ENCODE peak calls at places on chromosomes 13 and 19, in seven cellular contexts. B is IMR-90, K is mesendoderm, R is neuronal stem cell, X is H9, F is H1, I is trophoblast cell. Z is an unnamed sample.

GRCh38 chr13:60720590-60720989 is 323.6 kb downstream of the TDRD3 start:
- DNase-seq in B (no peak), K (no peak), R (no peak), X (no peak), F (no peak), I (no peak), Z (no peak)

GRCh38 chr19:4684312-4685095 is 14.4 kb upstream of the MYDGF start:
- DNase-seq in B (no peak), K (no peak), R (no peak), X (no peak), F (no peak), I (no peak), Z (no peak)

GRCh38 chr13:40581277-40581579 is 85.2 kb downstream of the FOXO1 start:
- DNase-seq in B (no peak), K (no peak), R (no peak), X (no peak), F (no peak), I (no peak), Z (no peak)

GRCh38 chr13:25778302-25778701 is 273.5 kb downstream of the SHISA2 start:
- DNase-seq in B (no peak), K (no peak), R (no peak), X (no peak), F (no peak), I (no peak), Z (no peak)

GRCh38 chr13:49457221-49457620 is 13.1 kb downstream of the SETDB2 start:
- DNase-seq in B (peak), K (no peak), R (no peak), X (no peak), F (no peak), I (no peak), Z (peak)

GRCh38 chr13:108700421-108701170 is 71.2 kb downstream of the MYO16 start:
- DNase-seq in B (peak), K (no peak), R (no peak), X (no peak), F (no peak), I (no peak), Z (peak)

GRCh38 chr19:49468746-49469447 is 5.1 kb upstream of the FLT3LG start:
- DNase-seq in B (no peak), K (peak), R (no peak), X (peak), F (no peak), I (peak), Z (peak)

GRCh38 chr19:48900477-48901452 is 653 bp downstream of the NUCB1 start:
- DNase-seq in B (peak), K (peak), R (no peak), X (no peak), F (no peak), I (no peak), Z (peak)

GRCh38 chr13:73190477-73190876 is 131.7 kb downstream of the KLF5 start:
- DNase-seq in B (no peak), K (no peak), R (no peak), X (no peak), F (no peak), I (no peak), Z (no peak)

GRCh38 chr13:44436589-44437337 is 63.1 kb downstream of the SERP2 start:
- DNase-seq in B (peak), K (peak), R (peak), X (peak), F (peak), I (peak), Z (peak)

GRCh38 chr13:98641075-98641474 is 64.2 kb upstream of the STK24 start:
- DNase-seq in B (no peak), K (no peak), R (no peak), X (no peak), F (no peak), I (no peak), Z (no peak)

GRCh38 chr13:91185294-91185863 is 162.1 kb upstream of the MIR17HG start:
- DNase-seq in B (peak), K (peak), R (no peak), X (no peak), F (no peak), I (no peak), Z (peak)

GRCh38 chr13:45102136-45102802 is 18.0 kb upstream of the GTF2F2 start:
- DNase-seq in B (peak), K (no peak), R (peak), X (no peak), F (no peak), I (no peak), Z (no peak)

GRCh38 chr13:45490068-45490467 is 25.3 kb downstream of the COG3 start:
- DNase-seq in B (no peak), K (peak), R (no peak), X (no peak), F (no peak), I (no peak), Z (no peak)

GRCh38 chr13:50592412-50593145 is 250.9 kb downstream of the DLEU7 start:
- DNase-seq in B (peak), K (no peak), R (no peak), X (no peak), F (no peak), I (peak), Z (peak)

GRCh38 chr13:75489502-75490263 is 7.7 kb upstream of the TBC1D4 start:
- DNase-seq in B (peak), K (no peak), R (no peak), X (no peak), F (no peak), I (peak), Z (peak)

GRCh38 chr13:107271226-107271625 is 703.3 kb upstream of the ARGLU1 start:
- DNase-seq in B (peak), K (peak), R (no peak), X (peak), F (peak), I (no peak), Z (peak)

GRCh38 chr13:89294115-89294867 is 1623.1 kb downstream of the SLITRK5 start:
- DNase-seq in B (no peak), K (no peak), R (no peak), X (no peak), F (no peak), I (no peak), Z (no peak)

GRCh38 chr19:20660473-20660872 is 898 bp downstream of the ZNF626 start:
- DNase-seq in B (no peak), K (peak), R (no peak), X (peak), F (no peak), I (peak), Z (peak)
- H2BK5ac ChIP-seq in B (no peak), K (no peak), R (no peak), X (no peak), F (peak), I (no peak), Z (no peak)

DNA sequence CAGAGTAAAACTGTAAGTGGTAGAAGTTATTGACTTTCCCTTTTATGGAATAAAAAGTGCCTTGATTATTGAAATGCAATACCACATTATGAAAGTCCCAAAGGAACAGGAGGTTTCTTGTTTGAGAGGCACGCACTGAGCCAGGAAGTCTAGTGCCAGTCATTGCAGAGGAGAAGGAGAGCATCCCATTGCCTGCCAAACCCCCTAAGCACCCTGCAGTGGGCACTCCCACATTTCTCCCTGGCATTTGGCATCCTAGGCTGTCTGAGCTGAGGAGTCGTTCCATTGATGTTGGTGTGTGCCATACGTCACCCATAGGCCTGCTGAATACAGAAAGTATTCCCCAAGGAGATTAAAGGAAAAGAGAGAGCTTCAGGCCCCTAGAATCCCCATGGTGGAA is 85.7 kb upstream of the MBNL2 start:
- DNase-seq in B (no peak), K (no peak), R (no peak), X (no peak), F (no peak), I (no peak), Z (no peak)
- H2BK5ac ChIP-seq in B (no peak), K (no peak), R (no peak), X (no peak), F (no peak), I (no peak), Z (no peak)

GRCh38 chr13:20647758-20648157 is 55.7 kb upstream of the IL17D start:
- DNase-seq in B (no peak), K (no peak), R (no peak), X (no peak), F (no peak), I (no peak), Z (no peak)
- H2BK5ac ChIP-seq in B (no peak), K (no peak), R (no peak), X (no peak), F (no peak), I (no peak), Z (no peak)

GRCh38 chr19:7655581-7655980 is 13.3 kb upstream of the RETN start:
- DNase-seq in B (no peak), K (no peak), R (no peak), X (no peak), F (no peak), I (no peak), Z (no peak)

GRCh38 chr19:7654401-7654800 is 14.4 kb upstream of the RETN start:
- DNase-seq in B (peak), K (no peak), R (no peak), X (no peak), F (no peak), I (no peak), Z (no peak)

GRCh38 chr19:7648265-7649014 is 11.5 kb downstream of the STXBP2 start:
- DNase-seq in B (no peak), K (no peak), R (no peak), X (no peak), F (no peak), I (no peak), Z (no peak)

GRCh38 chr19:7650148-7650547 is 13.2 kb downstream of the STXBP2 start:
- DNase-seq in B (no peak), K (no peak), R (no peak), X (no peak), F (no peak), I (no peak), Z (no peak)

DNA sequence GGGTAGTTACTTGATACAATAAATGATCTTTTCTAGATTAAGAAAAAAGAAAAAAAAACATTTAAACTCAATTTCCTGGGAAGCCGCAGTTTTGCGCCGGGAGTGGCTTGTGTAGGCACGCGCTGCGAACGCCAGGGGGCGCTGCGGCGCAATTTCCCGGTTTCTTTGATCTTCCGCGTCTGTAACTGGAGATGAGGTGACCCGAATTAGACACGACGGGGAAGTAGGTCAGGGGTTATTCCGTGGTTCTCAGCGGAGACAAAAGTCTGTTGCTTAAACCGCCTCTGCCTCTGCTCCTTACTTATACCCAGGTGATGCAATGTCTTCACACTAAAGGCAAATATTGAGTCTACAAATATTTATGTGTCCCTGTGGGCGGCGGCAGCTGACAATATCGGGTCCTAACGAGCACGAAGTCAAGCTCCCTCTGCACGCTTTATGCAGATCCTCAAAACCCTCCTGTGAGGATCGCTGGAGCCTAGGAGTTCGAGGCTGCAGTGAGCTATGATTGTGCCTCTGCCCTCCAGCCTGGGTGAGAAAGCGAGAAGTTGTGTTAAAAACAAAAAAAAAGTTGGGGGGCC is 15.2 kb downstream of the STXBP2 start:
- DNase-seq in B (peak), K (peak), R (peak), X (peak), F (peak), I (peak), Z (peak)
- H2BK5ac ChIP-seq in B (no peak), K (no peak), R (no peak), X (no peak), F (no peak), I (no peak), Z (no peak)

GRCh38 chr19:29772696-29773095 is 39.1 kb upstream of the CCNE1 start:
- DNase-seq in B (no peak), K (no peak), R (no peak), X (no peak), F (no peak), I (no peak), Z (no peak)
- H2BK5ac ChIP-seq in B (no peak), K (no peak), R (no peak), X (no peak), F (no peak), I (peak), Z (no peak)

GRCh38 chr19:7326105-7326877 is 22.4 kb upstream of the ARHGEF18 start:
- DNase-seq in B (no peak), K (peak), R (no peak), X (peak), F (peak), I (peak), Z (no peak)
- H2BK5ac ChIP-seq in B (no peak), K (no peak), R (no peak), X (no peak), F (no peak), I (no peak), Z (no peak)

GRCh38 chr13:27665761-27666160 is 44.1 kb downstream of the POLR1D start:
- DNase-seq in B (no peak), K (no peak), R (no peak), X (no peak), F (no peak), I (no peak), Z (no peak)
- H2BK5ac ChIP-seq in B (no peak), K (no peak), R (no peak), X (no peak), F (no peak), I (no peak), Z (no peak)

GRCh38 chr13:20512042-20512683 is 13.5 kb downstream of the CRYL1 start:
- DNase-seq in B (no peak), K (peak), R (no peak), X (peak), F (no peak), I (peak), Z (no peak)
- H2BK5ac ChIP-seq in B (no peak), K (no peak), R (no peak), X (no peak), F (no peak), I (no peak), Z (no peak)

DNA sequence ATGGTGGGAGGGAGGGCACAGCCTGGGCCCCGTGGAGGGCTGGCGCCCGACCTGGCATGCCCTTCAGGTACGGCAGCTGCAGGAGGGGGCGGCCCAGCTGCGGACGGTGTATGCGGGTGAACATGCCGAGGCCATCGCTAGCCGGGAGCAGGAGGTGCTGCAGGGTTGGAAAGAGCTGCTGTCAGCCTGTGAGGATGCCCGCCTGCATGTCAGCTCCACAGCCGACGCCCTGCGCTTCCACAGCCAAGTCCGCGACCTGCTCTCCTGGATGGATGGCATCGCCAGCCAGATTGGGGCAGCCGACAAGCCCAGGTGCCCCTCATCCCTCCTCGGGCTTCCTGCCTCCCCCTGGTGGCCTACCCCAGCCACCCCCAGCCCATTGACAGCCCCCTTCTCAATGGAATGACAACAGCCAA is 16.6 kb upstream of the SHKBP1 start:
- DNase-seq in B (no peak), K (no peak), R (no peak), X (no peak), F (no peak), I (no peak), Z (no peak)
- H2BK5ac ChIP-seq in B (no peak), K (no peak), R (no peak), X (no peak), F (no peak), I (no peak), Z (no peak)